ENCODE peak calls at places on chromosomes 13 and 19, in six cellular contexts. One of them, this sample, is unnamed.

GRCh38 chr13:102904408-102904862 is 58.6 kb downstream of the ERCC5 start:
- DNase-seq in stimulated activated CD8-positive, alpha-beta memory T cell treated with anti-CD3 and anti-CD28 coated beads, Interleukin-7, amount 100 ng/mL, for 1 hour: no peak
- DNase-seq in iris pigment epithelial cell: no peak
- DNase-seq in stimulated activated naive B cell treated with anti-CD40 and anti-IgM and Interleukin-4, amounts not matched to agents 10 μg/mL and 1 μg/mL and 100 μg/mL, for 72 hours: no peak
- DNase-seq in foreskin melanocyte: no peak
- DNase-seq in NCI-H69: no peak
- DNase-seq in this sample: no peak

GRCh38 chr19:3176715-3177501 is 1.7 kb upstream of the S1PR4 start:
- DNase-seq in iris pigment epithelial cell: peak
- DNase-seq in stimulated activated CD8-positive, alpha-beta memory T cell treated with anti-CD3 and anti-CD28 coated beads, Interleukin-7, amount 100 ng/mL, for 1 hour: peak
- DNase-seq in stimulated activated naive B cell treated with anti-CD40 and anti-IgM and Interleukin-4, amounts not matched to agents 10 μg/mL and 1 μg/mL and 100 μg/mL, for 72 hours: no peak
- DNase-seq in NCI-H69: peak
- DNase-seq in foreskin melanocyte: no peak
- DNase-seq in this sample: peak

GRCh38 chr13:93304868-93305613 is 78.4 kb downstream of the GPC6 start:
- DNase-seq in iris pigment epithelial cell: no peak
- DNase-seq in NCI-H69: peak
- DNase-seq in stimulated activated CD8-positive, alpha-beta memory T cell treated with anti-CD3 and anti-CD28 coated beads, Interleukin-7, amount 100 ng/mL, for 1 hour: no peak
- DNase-seq in stimulated activated naive B cell treated with anti-CD40 and anti-IgM and Interleukin-4, amounts not matched to agents 10 μg/mL and 1 μg/mL and 100 μg/mL, for 72 hours: no peak
- DNase-seq in foreskin melanocyte: no peak
- DNase-seq in this sample: no peak

GRCh38 chr13:66546534-66547379 is 683.4 kb downstream of the PCDH9 start:
- DNase-seq in foreskin melanocyte: no peak
- DNase-seq in iris pigment epithelial cell: peak
- DNase-seq in stimulated activated CD8-positive, alpha-beta memory T cell treated with anti-CD3 and anti-CD28 coated beads, Interleukin-7, amount 100 ng/mL, for 1 hour: no peak
- DNase-seq in stimulated activated naive B cell treated with anti-CD40 and anti-IgM and Interleukin-4, amounts not matched to agents 10 μg/mL and 1 μg/mL and 100 μg/mL, for 72 hours: no peak
- DNase-seq in NCI-H69: no peak
- DNase-seq in this sample: peak

GRCh38 chr19:51366050-51366998 is at the start of gene ETFB:
- DNase-seq in foreskin melanocyte: peak
- DNase-seq in iris pigment epithelial cell: peak
- DNase-seq in stimulated activated naive B cell treated with anti-CD40 and anti-IgM and Interleukin-4, amounts not matched to agents 10 μg/mL and 1 μg/mL and 100 μg/mL, for 72 hours: peak
- DNase-seq in stimulated activated CD8-positive, alpha-beta memory T cell treated with anti-CD3 and anti-CD28 coated beads, Interleukin-7, amount 100 ng/mL, for 1 hour: peak
- DNase-seq in NCI-H69: peak
- DNase-seq in this sample: peak

GRCh38 chr19:40443930-40444180 is 280 bp downstream of the SERTAD3 start:
- DNase-seq in stimulated activated CD8-positive, alpha-beta memory T cell treated with anti-CD3 and anti-CD28 coated beads, Interleukin-7, amount 100 ng/mL, for 1 hour: no peak
- DNase-seq in iris pigment epithelial cell: no peak
- DNase-seq in stimulated activated naive B cell treated with anti-CD40 and anti-IgM and Interleukin-4, amounts not matched to agents 10 μg/mL and 1 μg/mL and 100 μg/mL, for 72 hours: no peak
- DNase-seq in foreskin melanocyte: no peak
- DNase-seq in NCI-H69: peak
- DNase-seq in this sample: no peak

GRCh38 chr19:5487222-5487621 is 32.0 kb downstream of the ZNRF4 start:
- DNase-seq in NCI-H69: no peak
- DNase-seq in stimulated activated CD8-positive, alpha-beta memory T cell treated with anti-CD3 and anti-CD28 coated beads, Interleukin-7, amount 100 ng/mL, for 1 hour: no peak
- DNase-seq in stimulated activated naive B cell treated with anti-CD40 and anti-IgM and Interleukin-4, amounts not matched to agents 10 μg/mL and 1 μg/mL and 100 μg/mL, for 72 hours: no peak
- DNase-seq in foreskin melanocyte: no peak
- DNase-seq in iris pigment epithelial cell: no peak
- DNase-seq in this sample: no peak

GRCh38 chr13:27476943-27477681 is 26.7 kb upstream of the MTIF3 start:
- DNase-seq in foreskin melanocyte: no peak
- DNase-seq in iris pigment epithelial cell: peak
- DNase-seq in stimulated activated CD8-positive, alpha-beta memory T cell treated with anti-CD3 and anti-CD28 coated beads, Interleukin-7, amount 100 ng/mL, for 1 hour: no peak
- DNase-seq in NCI-H69: peak
- DNase-seq in stimulated activated naive B cell treated with anti-CD40 and anti-IgM and Interleukin-4, amounts not matched to agents 10 μg/mL and 1 μg/mL and 100 μg/mL, for 72 hours: peak
- DNase-seq in this sample: peak

GRCh38 chr13:31175847-31176536 is 14.3 kb upstream of the HSPH1 start:
- DNase-seq in NCI-H69: no peak
- DNase-seq in stimulated activated CD8-positive, alpha-beta memory T cell treated with anti-CD3 and anti-CD28 coated beads, Interleukin-7, amount 100 ng/mL, for 1 hour: no peak
- DNase-seq in stimulated activated naive B cell treated with anti-CD40 and anti-IgM and Interleukin-4, amounts not matched to agents 10 μg/mL and 1 μg/mL and 100 μg/mL, for 72 hours: no peak
- DNase-seq in foreskin melanocyte: no peak
- DNase-seq in iris pigment epithelial cell: no peak
- DNase-seq in this sample: peak

GRCh38 chr13:33870046-33870668 is 52.2 kb downstream of the RFC3 start:
- DNase-seq in stimulated activated naive B cell treated with anti-CD40 and anti-IgM and Interleukin-4, amounts not matched to agents 10 μg/mL and 1 μg/mL and 100 μg/mL, for 72 hours: no peak
- DNase-seq in stimulated activated CD8-positive, alpha-beta memory T cell treated with anti-CD3 and anti-CD28 coated beads, Interleukin-7, amount 100 ng/mL, for 1 hour: no peak
- DNase-seq in foreskin melanocyte: no peak
- DNase-seq in NCI-H69: peak
- DNase-seq in iris pigment epithelial cell: no peak
- DNase-seq in this sample: no peak

GRCh38 chr19:52786078-52786463 is 520 bp downstream of the ZNF600 start:
- DNase-seq in NCI-H69: peak
- DNase-seq in iris pigment epithelial cell: peak
- DNase-seq in stimulated activated naive B cell treated with anti-CD40 and anti-IgM and Interleukin-4, amounts not matched to agents 10 μg/mL and 1 μg/mL and 100 μg/mL, for 72 hours: no peak
- DNase-seq in stimulated activated CD8-positive, alpha-beta memory T cell treated with anti-CD3 and anti-CD28 coated beads, Interleukin-7, amount 100 ng/mL, for 1 hour: no peak
- DNase-seq in foreskin melanocyte: no peak
- DNase-seq in this sample: no peak

GRCh38 chr19:10013834-10014618 is 743 bp downstream of the RDH8 start:
- DNase-seq in stimulated activated CD8-positive, alpha-beta memory T cell treated with anti-CD3 and anti-CD28 coated beads, Interleukin-7, amount 100 ng/mL, for 1 hour: no peak
- DNase-seq in iris pigment epithelial cell: no peak
- DNase-seq in NCI-H69: no peak
- DNase-seq in stimulated activated naive B cell treated with anti-CD40 and anti-IgM and Interleukin-4, amounts not matched to agents 10 μg/mL and 1 μg/mL and 100 μg/mL, for 72 hours: no peak
- DNase-seq in foreskin melanocyte: no peak
- DNase-seq in this sample: no peak

GRCh38 chr13:76822691-76823267 is 63.4 kb downstream of the KCTD12 start:
- DNase-seq in foreskin melanocyte: peak
- DNase-seq in NCI-H69: peak
- DNase-seq in stimulated activated naive B cell treated with anti-CD40 and anti-IgM and Interleukin-4, amounts not matched to agents 10 μg/mL and 1 μg/mL and 100 μg/mL, for 72 hours: no peak
- DNase-seq in iris pigment epithelial cell: peak
- DNase-seq in stimulated activated CD8-positive, alpha-beta memory T cell treated with anti-CD3 and anti-CD28 coated beads, Interleukin-7, amount 100 ng/mL, for 1 hour: no peak
- DNase-seq in this sample: peak

GRCh38 chr13:48783181-48783630 is 129.5 kb downstream of the CYSLTR2 start:
- DNase-seq in foreskin melanocyte: no peak
- DNase-seq in NCI-H69: peak
- DNase-seq in stimulated activated CD8-positive, alpha-beta memory T cell treated with anti-CD3 and anti-CD28 coated beads, Interleukin-7, amount 100 ng/mL, for 1 hour: no peak
- DNase-seq in stimulated activated naive B cell treated with anti-CD40 and anti-IgM and Interleukin-4, amounts not matched to agents 10 μg/mL and 1 μg/mL and 100 μg/mL, for 72 hours: no peak
- DNase-seq in iris pigment epithelial cell: peak
- DNase-seq in this sample: peak

GRCh38 chr19:16801599-16801998 is 27.6 kb upstream of the SIN3B start:
- DNase-seq in stimulated activated naive B cell treated with anti-CD40 and anti-IgM and Interleukin-4, amounts not matched to agents 10 μg/mL and 1 μg/mL and 100 μg/mL, for 72 hours: no peak
- DNase-seq in iris pigment epithelial cell: peak
- DNase-seq in foreskin melanocyte: no peak
- DNase-seq in stimulated activated CD8-positive, alpha-beta memory T cell treated with anti-CD3 and anti-CD28 coated beads, Interleukin-7, amount 100 ng/mL, for 1 hour: no peak
- DNase-seq in NCI-H69: peak
- DNase-seq in this sample: peak

GRCh38 chr13:28138756-28139470 is 568 bp downstream of the PAN3 start:
- DNase-seq in NCI-H69: peak
- DNase-seq in foreskin melanocyte: peak
- DNase-seq in stimulated activated naive B cell treated with anti-CD40 and anti-IgM and Interleukin-4, amounts not matched to agents 10 μg/mL and 1 μg/mL and 100 μg/mL, for 72 hours: peak
- DNase-seq in iris pigment epithelial cell: peak
- DNase-seq in stimulated activated CD8-positive, alpha-beta memory T cell treated with anti-CD3 and anti-CD28 coated beads, Interleukin-7, amount 100 ng/mL, for 1 hour: peak
- DNase-seq in this sample: peak

GRCh38 chr19:9808855-9809646 is 9.8 kb downstream of the FBXL12 start:
- DNase-seq in stimulated activated CD8-positive, alpha-beta memory T cell treated with anti-CD3 and anti-CD28 coated beads, Interleukin-7, amount 100 ng/mL, for 1 hour: no peak
- DNase-seq in iris pigment epithelial cell: no peak
- DNase-seq in stimulated activated naive B cell treated with anti-CD40 and anti-IgM and Interleukin-4, amounts not matched to agents 10 μg/mL and 1 μg/mL and 100 μg/mL, for 72 hours: no peak
- DNase-seq in NCI-H69: no peak
- DNase-seq in foreskin melanocyte: no peak
- DNase-seq in this sample: no peak

GRCh38 chr13:91346848-91347211 is 657 bp upstream of the MIR17HG start:
- DNase-seq in NCI-H69: peak
- DNase-seq in stimulated activated CD8-positive, alpha-beta memory T cell treated with anti-CD3 and anti-CD28 coated beads, Interleukin-7, amount 100 ng/mL, for 1 hour: no peak
- DNase-seq in foreskin melanocyte: no peak
- DNase-seq in iris pigment epithelial cell: peak
- DNase-seq in stimulated activated naive B cell treated with anti-CD40 and anti-IgM and Interleukin-4, amounts not matched to agents 10 μg/mL and 1 μg/mL and 100 μg/mL, for 72 hours: peak
- DNase-seq in this sample: peak

GRCh38 chr19:38759590-38760003 is 13.7 kb downstream of the LGALS7 start:
- DNase-seq in foreskin melanocyte: peak
- DNase-seq in NCI-H69: no peak
- DNase-seq in stimulated activated naive B cell treated with anti-CD40 and anti-IgM and Interleukin-4, amounts not matched to agents 10 μg/mL and 1 μg/mL and 100 μg/mL, for 72 hours: no peak
- DNase-seq in stimulated activated CD8-positive, alpha-beta memory T cell treated with anti-CD3 and anti-CD28 coated beads, Interleukin-7, amount 100 ng/mL, for 1 hour: no peak
- DNase-seq in iris pigment epithelial cell: no peak
- DNase-seq in this sample: no peak

GRCh38 chr19:2239771-2240770 is 3.4 kb downstream of the SF3A2 start:
- DNase-seq in stimulated activated naive B cell treated with anti-CD40 and anti-IgM and Interleukin-4, amounts not matched to agents 10 μg/mL and 1 μg/mL and 100 μg/mL, for 72 hours: no peak
- DNase-seq in foreskin melanocyte: peak
- DNase-seq in NCI-H69: no peak
- DNase-seq in stimulated activated CD8-positive, alpha-beta memory T cell treated with anti-CD3 and anti-CD28 coated beads, Interleukin-7, amount 100 ng/mL, for 1 hour: no peak
- DNase-seq in iris pigment epithelial cell: peak
- DNase-seq in this sample: peak

GRCh38 chr13:60226507-60226906 is 62.8 kb upstream of the DIAPH3 start:
- DNase-seq in iris pigment epithelial cell: peak
- DNase-seq in NCI-H69: peak
- DNase-seq in stimulated activated CD8-positive, alpha-beta memory T cell treated with anti-CD3 and anti-CD28 coated beads, Interleukin-7, amount 100 ng/mL, for 1 hour: no peak
- DNase-seq in stimulated activated naive B cell treated with anti-CD40 and anti-IgM and Interleukin-4, amounts not matched to agents 10 μg/mL and 1 μg/mL and 100 μg/mL, for 72 hours: no peak
- DNase-seq in foreskin melanocyte: no peak
- DNase-seq in this sample: peak